ENCODE peak calls at places on chromosomes 16 and 17, in nine cellular contexts. O is neural progenitor cell, B is fibroblast of lung, A is body of pancreas, W is breast epithelium, U is tibial artery, I is astrocyte, F is mammary epithelial cell, Y is HepG2. M is an unnamed sample.

GRCh38 chr17:48100591-48101011 is 677 bp downstream of the CBX1 start:
- DNase-seq in O (peak), B (peak), A (peak), W (peak), U (peak), I (peak), F (peak), Y (peak), M (no peak)

GRCh38 chr16:79283578-79283977 is 317.0 kb downstream of the MAF start:
- DNase-seq in O (no peak), B (no peak), A (no peak), W (no peak), U (no peak), I (no peak), F (no peak), Y (no peak), M (no peak)

GRCh38 chr17:80125656-80126448 is 21.1 kb downstream of the EIF4A3 start:
- DNase-seq in O (no peak), B (peak), A (peak), W (no peak), U (no peak), I (peak), F (no peak), Y (no peak), M (no peak)

GRCh38 chr16:15466131-15466530 is 31.7 kb downstream of the BMERB1 start:
- DNase-seq in O (no peak), B (no peak), A (no peak), W (no peak), U (no peak), I (no peak), F (no peak), Y (no peak), M (no peak)

GRCh38 chr16:10297341-10298006 is 88.4 kb upstream of the ATF7IP2 start:
- DNase-seq in O (no peak), B (no peak), A (peak), W (no peak), U (no peak), I (no peak), F (no peak), Y (peak), M (no peak)

GRCh38 chr16:70796301-70796700 is 4.7 kb downstream of the VAC14 start:
- DNase-seq in O (no peak), B (no peak), A (no peak), W (no peak), U (no peak), I (no peak), F (no peak), Y (no peak), M (no peak)

GRCh38 chr17:49482144-49482817 is 12.8 kb upstream of the NGFR start:
- DNase-seq in O (no peak), B (no peak), A (no peak), W (no peak), U (no peak), I (no peak), F (peak), Y (no peak), M (no peak)

GRCh38 chr16:50093607-50094570 is 28.1 kb downstream of the HEATR3 start:
- DNase-seq in O (no peak), B (peak), A (peak), W (no peak), U (peak), I (peak), F (no peak), Y (no peak), M (no peak)

GRCh38 chr16:58511933-58512815 is 3.1 kb upstream of the SETD6 start:
- DNase-seq in O (peak), B (peak), A (peak), W (peak), U (peak), I (peak), F (peak), Y (peak), M (no peak)

GRCh38 chr16:26777821-26778220 is 288.9 kb upstream of the C16orf82 start:
- DNase-seq in O (no peak), B (no peak), A (no peak), W (no peak), U (no peak), I (no peak), F (no peak), Y (no peak), M (no peak)

GRCh38 chr16:2770057-2770780 is 6.9 kb downstream of the ELOB start:
- DNase-seq in O (no peak), B (no peak), A (no peak), W (no peak), U (no peak), I (no peak), F (no peak), Y (no peak), M (no peak)

GRCh38 chr16:53071748-53072301 is 17.0 kb downstream of the CHD9 start:
- DNase-seq in O (no peak), B (peak), A (peak), W (no peak), U (peak), I (no peak), F (no peak), Y (no peak), M (no peak)

GRCh38 chr17:74339537-74340195 is 13.6 kb downstream of the KIF19 start:
- DNase-seq in O (no peak), B (no peak), A (no peak), W (no peak), U (no peak), I (no peak), F (no peak), Y (no peak), M (no peak)

GRCh38 chr16:4613636-4614570 is 785 bp downstream of the UBALD1 start:
- DNase-seq in O (peak), B (peak), A (peak), W (no peak), U (no peak), I (peak), F (peak), Y (peak), M (no peak)

GRCh38 chr16:50334106-50334975 is 34.4 kb downstream of the BRD7 start:
- DNase-seq in O (no peak), B (no peak), A (no peak), W (no peak), U (no peak), I (no peak), F (no peak), Y (no peak), M (no peak)

GRCh38 chr17:28953444-28954118 is 2.3 kb upstream of the PHF12 start:
- DNase-seq in O (peak), B (peak), A (peak), W (no peak), U (peak), I (no peak), F (peak), Y (peak), M (no peak)

GRCh38 chr17:32722733-32723132 is 154.2 kb downstream of the MYO1D start:
- DNase-seq in O (no peak), B (peak), A (no peak), W (no peak), U (no peak), I (no peak), F (no peak), Y (no peak), M (no peak)

GRCh38 chr17:45131616-45132301 is 556 bp downstream of the PLCD3 start:
- DNase-seq in O (peak), B (no peak), A (peak), W (no peak), U (no peak), I (no peak), F (peak), Y (no peak), M (no peak)

GRCh38 chr16:80591071-80591935 is 50.5 kb downstream of the DYNLRB2 start:
- DNase-seq in O (no peak), B (no peak), A (no peak), W (no peak), U (no peak), I (no peak), F (no peak), Y (no peak), M (no peak)

GRCh38 chr17:36136031-36136430 is 32.4 kb downstream of the CCL4 start:
- DNase-seq in O (no peak), B (no peak), A (no peak), W (no peak), U (no peak), I (no peak), F (no peak), Y (no peak), M (no peak)

GRCh38 chr16:69329369-69330285 is 761 bp downstream of the PDF start:
- DNase-seq in O (peak), B (peak), A (peak), W (no peak), U (no peak), I (no peak), F (peak), Y (no peak), M (no peak)

GRCh38 chr17:8173871-8174322 is 2.3 kb downstream of the TMEM107 start:
- DNase-seq in O (peak), B (no peak), A (no peak), W (no peak), U (no peak), I (no peak), F (no peak), Y (no peak), M (no peak)

GRCh38 chr17:68539536-68540469 is 27.6 kb downstream of the PRKAR1A start:
- DNase-seq in O (peak), B (no peak), A (peak), W (no peak), U (no peak), I (no peak), F (peak), Y (peak), M (no peak)

GRCh38 chr17:63546308-63547082 is 3.8 kb upstream of the DCAF7 start:
- DNase-seq in O (no peak), B (no peak), A (no peak), W (no peak), U (no peak), I (no peak), F (no peak), Y (no peak), M (no peak)

GRCh38 chr16:24036614-24037013 is 200.8 kb downstream of the PRKCB start:
- DNase-seq in O (peak), B (peak), A (peak), W (no peak), U (no peak), I (peak), F (peak), Y (peak), M (no peak)

GRCh38 chr16:69564845-69565610 is 738 bp upstream of the NFAT5 start:
- DNase-seq in O (no peak), B (peak), A (no peak), W (no peak), U (no peak), I (no peak), F (peak), Y (no peak), M (no peak)

GRCh38 chr16:24819462-24820040 is 26.2 kb upstream of the SLC5A11 start:
- DNase-seq in O (no peak), B (no peak), A (no peak), W (no peak), U (no peak), I (no peak), F (no peak), Y (no peak), M (no peak)

GRCh38 chr17:58679263-58680037 is 12.4 kb downstream of the TEX14 start:
- DNase-seq in O (no peak), B (peak), A (no peak), W (no peak), U (no peak), I (peak), F (peak), Y (peak), M (no peak)

GRCh38 chr16:1156111-1156982 is 3.4 kb downstream of the CACNA1H start:
- DNase-seq in O (no peak), B (no peak), A (no peak), W (no peak), U (no peak), I (no peak), F (no peak), Y (no peak), M (no peak)

GRCh38 chr17:47924785-47925676 is 16.3 kb upstream of the PNPO start:
- DNase-seq in O (no peak), B (peak), A (no peak), W (no peak), U (no peak), I (peak), F (no peak), Y (no peak), M (no peak)

GRCh38 chr16:2339521-2340484 is 725 bp downstream of the ABCA3 start:
- DNase-seq in O (peak), B (peak), A (peak), W (no peak), U (peak), I (no peak), F (peak), Y (peak), M (no peak)

GRCh38 chr16:67304006-67304405 is 22.5 kb downstream of the KCTD19 start:
- DNase-seq in O (no peak), B (peak), A (no peak), W (no peak), U (no peak), I (no peak), F (peak), Y (no peak), M (no peak)

GRCh38 chr16:23131841-23132576 is 17.2 kb downstream of the USP31 start:
- DNase-seq in O (no peak), B (no peak), A (no peak), W (no peak), U (no peak), I (no peak), F (no peak), Y (no peak), M (no peak)

GRCh38 chr16:65038125-65038524 is 83.7 kb downstream of the CDH11 start:
- DNase-seq in O (peak), B (no peak), A (no peak), W (no peak), U (no peak), I (no peak), F (no peak), Y (no peak), M (no peak)

GRCh38 chr17:67696853-67697505 is 20.8 kb upstream of the NOL11 start:
- DNase-seq in O (no peak), B (no peak), A (no peak), W (no peak), U (no peak), I (no peak), F (no peak), Y (no peak), M (no peak)

GRCh38 chr16:85383836-85384825 is 229.0 kb upstream of the GSE1 start:
- DNase-seq in O (no peak), B (no peak), A (no peak), W (no peak), U (no peak), I (no peak), F (peak), Y (no peak), M (peak)
- H3K27ac ChIP-seq in O (no peak), B (no peak), A (no peak), W (peak), U (no peak), I (no peak), F (no peak), Y (no peak), M (peak)

DNA sequence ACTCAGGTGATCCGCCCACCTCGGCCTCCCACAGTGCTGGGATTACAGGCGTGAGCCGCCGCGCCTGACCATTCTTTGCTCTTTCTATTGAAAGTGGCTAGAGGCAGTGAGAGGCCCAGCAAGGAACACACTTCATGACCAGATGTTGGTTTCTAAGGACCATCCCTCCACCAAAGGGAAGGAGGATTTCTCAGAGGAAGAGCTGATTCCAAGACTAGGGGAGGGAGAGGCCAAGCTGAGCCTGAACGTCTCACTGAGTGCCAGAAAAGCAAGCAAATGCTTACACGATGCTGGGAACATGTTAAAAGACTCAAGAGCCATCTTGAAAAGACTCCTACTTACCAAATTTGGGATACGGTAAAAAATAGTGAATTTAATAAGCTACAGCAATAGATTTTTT is 79.2 kb downstream of the MRM3 start:
- DNase-seq in O (no peak), B (no peak), A (no peak), W (no peak), U (no peak), I (no peak), F (no peak), Y (no peak), M (no peak)
- H3K27ac ChIP-seq in O (peak), B (no peak), A (no peak), W (peak), U (no peak), I (no peak), F (no peak), Y (no peak), M (no peak)

GRCh38 chr16:55042556-55043432 is 112.1 kb downstream of the IRX5 start:
- DNase-seq in O (no peak), B (no peak), A (no peak), W (no peak), U (no peak), I (no peak), F (no peak), Y (no peak), M (no peak)
- H3K27ac ChIP-seq in O (no peak), B (no peak), A (no peak), W (no peak), U (no peak), I (no peak), F (no peak), Y (no peak), M (no peak)

DNA sequence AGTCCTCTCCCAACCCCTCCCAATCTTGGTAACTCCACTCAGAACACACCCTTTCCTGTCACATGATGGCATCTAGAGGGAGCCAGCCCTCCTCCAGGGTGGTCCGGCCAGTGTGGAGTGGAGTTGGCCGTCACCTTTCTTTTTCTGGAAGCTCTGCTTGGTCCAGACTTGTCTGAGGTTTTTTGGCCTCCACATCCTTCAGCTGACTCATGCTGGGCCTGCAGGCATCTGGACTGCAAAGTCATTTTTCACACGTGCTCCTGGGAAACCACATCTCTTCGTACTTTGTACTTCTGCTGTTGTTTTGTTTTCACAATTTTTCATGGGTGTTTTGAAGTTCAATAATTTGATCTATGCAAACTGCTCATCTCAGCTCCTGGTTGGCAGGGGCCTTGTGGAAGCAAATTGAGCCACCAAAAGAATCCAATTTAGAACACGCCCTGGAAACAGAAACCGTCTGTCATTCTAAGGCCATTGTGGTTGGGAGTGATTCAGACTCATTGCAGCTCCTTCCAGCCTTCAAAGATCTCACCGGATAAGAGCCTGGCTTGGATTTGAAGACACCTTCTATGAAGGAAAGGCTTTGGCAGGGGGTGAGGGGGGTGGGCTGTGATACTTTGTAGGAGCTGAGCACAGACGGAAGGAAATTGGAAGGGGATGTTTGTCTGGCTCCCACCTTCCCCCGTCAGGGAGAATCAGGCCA is 42.4 kb upstream of the NF1 start:
- DNase-seq in O (no peak), B (peak), A (peak), W (no peak), U (peak), I (peak), F (peak), Y (peak), M (peak)
- H3K27ac ChIP-seq in O (no peak), B (peak), A (no peak), W (peak), U (peak), I (peak), F (peak), Y (no peak), M (peak)

DNA sequence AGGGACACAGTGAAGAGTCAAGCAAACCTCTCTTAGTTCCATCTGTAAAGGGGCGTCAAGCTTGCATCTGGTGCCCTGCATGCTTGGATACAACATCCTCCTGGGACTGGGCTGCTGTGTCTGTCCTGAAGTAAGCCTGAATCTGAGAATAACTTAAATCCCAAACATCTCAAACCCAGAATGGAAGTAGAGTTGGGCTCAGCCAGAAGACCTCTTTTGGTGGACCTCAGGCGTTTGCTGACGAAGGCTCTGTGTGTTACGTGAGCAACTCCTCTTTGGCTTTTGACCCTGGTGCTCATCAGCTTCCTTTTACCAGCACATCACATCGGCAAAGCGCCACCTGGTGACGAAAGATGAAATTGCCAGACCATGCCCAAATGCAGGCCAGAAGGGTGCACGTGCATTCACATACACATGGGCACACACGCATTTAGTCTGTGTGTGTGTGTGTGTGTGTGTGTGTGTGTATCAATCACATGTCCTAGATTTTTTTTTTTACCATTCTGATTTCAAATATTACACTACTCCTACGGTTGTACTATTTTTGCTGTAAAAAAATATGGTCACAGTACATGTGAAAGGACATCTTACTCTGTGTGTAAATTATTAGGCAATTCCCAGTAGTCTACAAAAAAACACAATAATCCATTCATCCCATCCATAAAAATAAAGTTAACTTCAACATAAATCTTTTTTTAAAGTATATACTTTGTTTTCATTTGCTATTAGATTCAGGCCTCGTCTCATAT is 41.1 kb upstream of the FOXJ1 start:
- DNase-seq in O (peak), B (peak), A (peak), W (peak), U (peak), I (peak), F (peak), Y (peak), M (peak)
- H3K27ac ChIP-seq in O (no peak), B (no peak), A (no peak), W (no peak), U (no peak), I (no peak), F (no peak), Y (no peak), M (no peak)

GRCh38 chr17:81940538-81941483 is 3.7 kb upstream of the PYCR1 start:
- DNase-seq in O (no peak), B (no peak), A (no peak), W (no peak), U (no peak), I (no peak), F (no peak), Y (no peak), M (no peak)

GRCh38 chr17:81939881-81940385 is 2.8 kb upstream of the PYCR1 start:
- DNase-seq in O (no peak), B (peak), A (no peak), W (no peak), U (no peak), I (no peak), F (no peak), Y (no peak), M (no peak)

GRCh38 chr17:81944858-81945257 is 2.2 kb downstream of the MYADML2 start:
- DNase-seq in O (no peak), B (no peak), A (no peak), W (no peak), U (no peak), I (no peak), F (no peak), Y (no peak), M (no peak)

GRCh38 chr17:81941484-81942166 is 4.5 kb upstream of the PYCR1 start:
- DNase-seq in O (peak), B (no peak), A (no peak), W (no peak), U (no peak), I (no peak), F (no peak), Y (no peak), M (no peak)

GRCh38 chr17:81942167-81942553 is 4.9 kb downstream of the MYADML2 start:
- DNase-seq in O (no peak), B (no peak), A (no peak), W (no peak), U (no peak), I (no peak), F (no peak), Y (no peak), M (no peak)
- H3K27ac ChIP-seq in O (no peak), B (no peak), A (no peak), W (no peak), U (no peak), I (no peak), F (no peak), Y (no peak), M (no peak)

M was measured in epithelial cell of prostate.